ENCODE peak calls at places on chromosomes 12 and 14, in four cellular contexts. One of them, this sample, is unnamed.

GRCh38 chr14:81385824-81386223 is 14.3 kb downstream of the STON2 start:
- DNase-seq in HT-29: no peak
- DNase-seq in stimulated activated CD4-positive, alpha-beta T cell treated with anti-CD3 and anti-CD28 coated beads, Interleukin-4, amount 100 ng/mL, for 48 hours: no peak
- DNase-seq in GM12865: no peak
- DNase-seq in this sample: no peak

GRCh38 chr12:76628745-76629144 is 69.2 kb upstream of the OSBPL8 start:
- DNase-seq in HT-29: no peak
- DNase-seq in stimulated activated CD4-positive, alpha-beta T cell treated with anti-CD3 and anti-CD28 coated beads, Interleukin-4, amount 100 ng/mL, for 48 hours: no peak
- DNase-seq in GM12865: no peak
- DNase-seq in this sample: no peak

GRCh38 chr14:75196064-75196463 is 19.7 kb upstream of the TMED10 start:
- DNase-seq in HT-29: no peak
- DNase-seq in stimulated activated CD4-positive, alpha-beta T cell treated with anti-CD3 and anti-CD28 coated beads, Interleukin-4, amount 100 ng/mL, for 48 hours: no peak
- DNase-seq in GM12865: no peak
- DNase-seq in this sample: no peak

GRCh38 chr12:128337456-128338160 is 70.6 kb downstream of the TMEM132C start:
- DNase-seq in HT-29: no peak
- DNase-seq in stimulated activated CD4-positive, alpha-beta T cell treated with anti-CD3 and anti-CD28 coated beads, Interleukin-4, amount 100 ng/mL, for 48 hours: no peak
- DNase-seq in GM12865: no peak
- DNase-seq in this sample: no peak

GRCh38 chr14:99721792-99722516 is 37.9 kb downstream of the CYP46A1 start:
- DNase-seq in HT-29: no peak
- DNase-seq in stimulated activated CD4-positive, alpha-beta T cell treated with anti-CD3 and anti-CD28 coated beads, Interleukin-4, amount 100 ng/mL, for 48 hours: no peak
- DNase-seq in GM12865: no peak
- DNase-seq in this sample: no peak

GRCh38 chr12:96063046-96063445 is 27.7 kb upstream of the LTA4H start:
- DNase-seq in HT-29: no peak
- DNase-seq in stimulated activated CD4-positive, alpha-beta T cell treated with anti-CD3 and anti-CD28 coated beads, Interleukin-4, amount 100 ng/mL, for 48 hours: no peak
- DNase-seq in GM12865: peak
- DNase-seq in this sample: no peak

GRCh38 chr14:22974530-22975313 is 7.6 kb downstream of the AJUBA start:
- DNase-seq in HT-29: no peak
- DNase-seq in stimulated activated CD4-positive, alpha-beta T cell treated with anti-CD3 and anti-CD28 coated beads, Interleukin-4, amount 100 ng/mL, for 48 hours: no peak
- DNase-seq in GM12865: no peak
- DNase-seq in this sample: no peak

GRCh38 chr12:29681370-29681769 is 102.4 kb downstream of the TMTC1 start:
- DNase-seq in HT-29: no peak
- DNase-seq in stimulated activated CD4-positive, alpha-beta T cell treated with anti-CD3 and anti-CD28 coated beads, Interleukin-4, amount 100 ng/mL, for 48 hours: no peak
- DNase-seq in GM12865: no peak
- DNase-seq in this sample: no peak

GRCh38 chr14:65229431-65230286 is 127.3 kb upstream of the MAX start:
- DNase-seq in HT-29: peak
- DNase-seq in stimulated activated CD4-positive, alpha-beta T cell treated with anti-CD3 and anti-CD28 coated beads, Interleukin-4, amount 100 ng/mL, for 48 hours: no peak
- DNase-seq in GM12865: peak
- DNase-seq in this sample: peak

GRCh38 chr12:19239616-19240234 is 110.2 kb downstream of the PLEKHA5 start:
- DNase-seq in HT-29: no peak
- DNase-seq in stimulated activated CD4-positive, alpha-beta T cell treated with anti-CD3 and anti-CD28 coated beads, Interleukin-4, amount 100 ng/mL, for 48 hours: no peak
- DNase-seq in GM12865: no peak
- DNase-seq in this sample: peak

GRCh38 chr12:26097046-26097878 is 27.6 kb downstream of the BHLHE41 start:
- DNase-seq in HT-29: peak
- DNase-seq in stimulated activated CD4-positive, alpha-beta T cell treated with anti-CD3 and anti-CD28 coated beads, Interleukin-4, amount 100 ng/mL, for 48 hours: peak
- DNase-seq in GM12865: peak
- DNase-seq in this sample: peak

GRCh38 chr12:105538880-105539279 is 208.4 kb downstream of the C12orf75 start:
- DNase-seq in HT-29: no peak
- DNase-seq in stimulated activated CD4-positive, alpha-beta T cell treated with anti-CD3 and anti-CD28 coated beads, Interleukin-4, amount 100 ng/mL, for 48 hours: no peak
- DNase-seq in GM12865: no peak
- DNase-seq in this sample: peak

GRCh38 chr14:103134919-103135318 is 11.7 kb downstream of the TNFAIP2 start:
- DNase-seq in HT-29: no peak
- DNase-seq in stimulated activated CD4-positive, alpha-beta T cell treated with anti-CD3 and anti-CD28 coated beads, Interleukin-4, amount 100 ng/mL, for 48 hours: no peak
- DNase-seq in GM12865: no peak
- DNase-seq in this sample: no peak

GRCh38 chr14:100219126-100219785 is 19.7 kb upstream of the YY1 start:
- DNase-seq in HT-29: no peak
- DNase-seq in stimulated activated CD4-positive, alpha-beta T cell treated with anti-CD3 and anti-CD28 coated beads, Interleukin-4, amount 100 ng/mL, for 48 hours: no peak
- DNase-seq in GM12865: no peak
- DNase-seq in this sample: no peak

GRCh38 chr14:90093942-90094595 is 32.3 kb downstream of the KCNK13 start:
- DNase-seq in HT-29: no peak
- DNase-seq in stimulated activated CD4-positive, alpha-beta T cell treated with anti-CD3 and anti-CD28 coated beads, Interleukin-4, amount 100 ng/mL, for 48 hours: no peak
- DNase-seq in GM12865: no peak
- DNase-seq in this sample: peak

GRCh38 chr14:50980451-50980850 is 36.2 kb upstream of the PYGL start:
- DNase-seq in HT-29: no peak
- DNase-seq in stimulated activated CD4-positive, alpha-beta T cell treated with anti-CD3 and anti-CD28 coated beads, Interleukin-4, amount 100 ng/mL, for 48 hours: no peak
- DNase-seq in GM12865: no peak
- DNase-seq in this sample: no peak

GRCh38 chr12:132662901-132663755 is 24.0 kb downstream of the POLE start:
- DNase-seq in HT-29: no peak
- DNase-seq in stimulated activated CD4-positive, alpha-beta T cell treated with anti-CD3 and anti-CD28 coated beads, Interleukin-4, amount 100 ng/mL, for 48 hours: no peak
- DNase-seq in GM12865: no peak
- DNase-seq in this sample: no peak

GRCh38 chr14:53668861-53669260 is 287.8 kb downstream of the BMP4 start:
- DNase-seq in HT-29: no peak
- DNase-seq in stimulated activated CD4-positive, alpha-beta T cell treated with anti-CD3 and anti-CD28 coated beads, Interleukin-4, amount 100 ng/mL, for 48 hours: no peak
- DNase-seq in GM12865: no peak
- DNase-seq in this sample: no peak

GRCh38 chr12:5904441-5904840 is 40.6 kb downstream of the ANO2 start:
- DNase-seq in HT-29: no peak
- DNase-seq in stimulated activated CD4-positive, alpha-beta T cell treated with anti-CD3 and anti-CD28 coated beads, Interleukin-4, amount 100 ng/mL, for 48 hours: no peak
- DNase-seq in GM12865: no peak
- DNase-seq in this sample: no peak

This sample was measured in AG08396.